ENCODE peak calls at places on chromosomes 3 and 15, in nine cellular contexts. K is Calu3; S is SW 1271; P is T-cell; V is stimulated activated naive CD4-positive, alpha-beta T cell; N is activated CD8-positive, alpha-beta memory T cell treated with anti-CD3 and anti-CD28 coated beads, Interleukin-2, amount 10 ng/mL, durations not matched to agents 7 days and 5 days; X is LoVo; B is activated T-cell treated with anti-CD3 and anti-CD28 coated beads, Interleukin-2, amount 50 U/mL, for 4 hours; A is stimulated activated CD4-positive, alpha-beta T cell treated with anti-CD3 and anti-CD28 coated beads, TNF-alpha, amount 100 ng/mL, for 24 hours. J is an unnamed sample.

GRCh38 chr15:68204776-68205557 is at the start of gene CALML4:
- DNase-seq in P (no peak), X (peak), B (no peak), V (no peak), S (no peak), A (no peak), N (no peak), K (peak), J (no peak)

GRCh38 chr15:93759626-93760025 is 471.7 kb upstream of the MCTP2 start:
- DNase-seq in A (no peak), S (no peak), B (no peak), K (no peak), X (no peak), P (no peak), N (no peak), V (no peak), J (no peak)

GRCh38 chr3:49641921-49642707 is 32.0 kb upstream of the APEH start:
- DNase-seq in S (no peak), K (no peak), N (no peak), P (no peak), V (no peak), X (no peak), B (no peak), A (no peak), J (no peak)

GRCh38 chr3:11346416-11346815 is 74.2 kb downstream of the ATG7 start:
- DNase-seq in S (no peak), B (no peak), K (no peak), N (no peak), V (no peak), X (no peak), P (no peak), A (no peak), J (no peak)

GRCh38 chr3:143352031-143352623 is 232.6 kb downstream of the CHST2 start:
- DNase-seq in B (no peak), A (no peak), V (no peak), K (no peak), X (no peak), P (no peak), N (no peak), S (no peak), J (no peak)

GRCh38 chr3:42492508-42493080 is 9.8 kb upstream of the VIPR1 start:
- DNase-seq in N (peak), S (no peak), P (no peak), X (no peak), A (no peak), K (no peak), V (no peak), B (no peak), J (no peak)

GRCh38 chr3:48220746-48221145 is 2.5 kb upstream of the CAMP start:
- DNase-seq in S (no peak), B (no peak), V (no peak), X (no peak), P (no peak), A (no peak), N (no peak), K (no peak), J (no peak)

GRCh38 chr15:52050416-52050815 is 31.4 kb downstream of the MAPK6 start:
- DNase-seq in P (no peak), S (no peak), A (no peak), X (peak), N (no peak), V (no peak), K (no peak), B (no peak), J (no peak)

GRCh38 chr3:186566772-186567071 is 417 bp downstream of the TBCCD1 start:
- DNase-seq in X (no peak), P (no peak), V (no peak), B (no peak), S (no peak), A (no peak), K (no peak), N (no peak), J (no peak)

GRCh38 chr3:101676765-101677435 is at the start of gene ZBTB11:
- DNase-seq in X (peak), A (peak), V (no peak), P (peak), N (peak), S (no peak), K (peak), B (peak), J (peak)

GRCh38 chr3:195179782-195180489 is 91.0 kb downstream of the XXYLT1 start:
- DNase-seq in A (no peak), V (no peak), X (no peak), B (no peak), S (no peak), N (no peak), P (no peak), K (no peak), J (no peak)

GRCh38 chr3:88779482-88779881 is 327.9 kb upstream of the EPHA3 start:
- DNase-seq in N (no peak), B (no peak), A (no peak), K (no peak), S (no peak), X (no peak), P (no peak), V (no peak), J (no peak)

GRCh38 chr3:64612082-64612860 is 75.5 kb downstream of the ADAMTS9 start:
- DNase-seq in A (no peak), S (no peak), B (no peak), V (no peak), K (no peak), N (no peak), X (no peak), P (no peak), J (no peak)

GRCh38 chr3:10632741-10633140 is 127.4 kb upstream of the ATP2B2 start:
- DNase-seq in N (no peak), P (no peak), V (no peak), S (no peak), K (no peak), A (no peak), X (no peak), B (no peak), J (no peak)

GRCh38 chr15:70806992-70807712 is 43.8 kb upstream of the UACA start:
- DNase-seq in B (no peak), X (no peak), S (no peak), N (no peak), P (no peak), V (no peak), K (no peak), A (no peak), J (no peak)

GRCh38 chr15:64071931-64072765 is 21.5 kb downstream of the CIAO2A start:
- DNase-seq in S (no peak), P (no peak), B (no peak), V (no peak), K (no peak), N (no peak), A (no peak), X (no peak), J (no peak)

GRCh38 chr3:178966299-178967183 is 105.1 kb downstream of the ZMAT3 start:
- DNase-seq in B (no peak), A (no peak), S (no peak), X (peak), P (no peak), K (no peak), N (no peak), V (peak), J (peak)

GRCh38 chr3:158532099-158532734 is 38.8 kb upstream of the MLF1 start:
- DNase-seq in N (no peak), A (no peak), P (no peak), S (no peak), K (peak), V (no peak), B (no peak), X (peak), J (peak)

GRCh38 chr3:72298201-72299155 is 513.5 kb upstream of the PROK2 start:
- DNase-seq in K (no peak), P (no peak), S (no peak), V (no peak), B (no peak), N (no peak), A (no peak), X (no peak), J (no peak)

GRCh38 chr3:48565591-48566400 is 2.2 kb upstream of the UCN2 start:
- DNase-seq in B (no peak), N (peak), S (no peak), K (peak), X (peak), V (no peak), P (no peak), A (no peak), J (no peak)

GRCh38 chr3:69201658-69202057 is 79.3 kb upstream of the LMOD3 start:
- DNase-seq in K (no peak), N (no peak), A (no peak), X (no peak), P (no peak), S (no peak), V (no peak), B (no peak), J (no peak)

GRCh38 chr3:34394978-34395748 is 596.7 kb downstream of the PDCD6IP start:
- DNase-seq in P (no peak), N (no peak), K (no peak), B (no peak), X (no peak), V (no peak), A (no peak), S (no peak), J (no peak)

GRCh38 chr3:150414273-150414672 is 6.2 kb downstream of the TSC22D2 start:
- DNase-seq in X (no peak), V (no peak), P (no peak), A (no peak), S (no peak), K (peak), N (no peak), B (no peak), J (no peak)

GRCh38 chr3:111582114-111582461 is 13.1 kb downstream of the ZBED2 start:
- DNase-seq in K (no peak), S (peak), X (peak), B (no peak), V (no peak), N (no peak), P (no peak), A (no peak), J (no peak)

GRCh38 chr3:134058728-134059601 is 29.2 kb upstream of the SLCO2A1 start:
- DNase-seq in V (no peak), A (no peak), B (no peak), P (no peak), K (no peak), S (no peak), N (no peak), X (no peak), J (no peak)

GRCh38 chr15:24919446-24919845 is 35.3 kb upstream of the SNRPN start:
- DNase-seq in K (no peak), P (no peak), V (no peak), S (no peak), N (no peak), A (no peak), B (no peak), X (no peak), J (no peak)

GRCh38 chr3:190301591-190301990 is 20.7 kb downstream of the CLDN1 start:
- DNase-seq in N (no peak), K (no peak), X (no peak), S (no peak), A (no peak), B (no peak), V (peak), P (no peak), J (no peak)

GRCh38 chr3:46351646-46352045 is 2.3 kb upstream of the CCR2 start:
- DNase-seq in B (no peak), A (no peak), P (no peak), N (no peak), K (no peak), V (no peak), S (no peak), X (peak), J (no peak)

GRCh38 chr3:69406156-69406555 is 20.3 kb upstream of the FRMD4B start:
- DNase-seq in N (no peak), A (no peak), S (no peak), V (no peak), B (no peak), X (no peak), P (no peak), K (no peak), J (no peak)

GRCh38 chr15:57297163-57297593 is 79.1 kb upstream of the CGNL1 start:
- DNase-seq in S (no peak), P (no peak), A (no peak), B (no peak), N (no peak), K (no peak), X (no peak), V (no peak), J (no peak)

GRCh38 chr3:195007151-195007550 is 263.8 kb downstream of the XXYLT1 start:
- DNase-seq in K (no peak), S (no peak), V (no peak), P (no peak), A (no peak), X (no peak), B (no peak), N (no peak), J (no peak)

GRCh38 chr3:149214702-149215101 is 6.9 kb downstream of the CP start:
- DNase-seq in N (no peak), V (no peak), A (no peak), B (no peak), K (no peak), P (no peak), X (no peak), S (no peak), J (no peak)

GRCh38 chr3:196284396-196284795 is 3.1 kb downstream of the PCYT1A start:
- DNase-seq in B (no peak), N (no peak), S (no peak), P (no peak), V (no peak), K (no peak), A (no peak), X (no peak), J (no peak)

GRCh38 chr3:186099178-186099577 is 9.7 kb downstream of the ETV5 start:
- DNase-seq in B (no peak), A (no peak), P (no peak), N (no peak), X (no peak), S (no peak), K (peak), V (no peak), J (no peak)

GRCh38 chr3:136671921-136672320 is 80.3 kb downstream of the STAG1 start:
- DNase-seq in S (no peak), P (no peak), N (no peak), X (no peak), B (no peak), V (no peak), K (no peak), A (no peak), J (no peak)

J was measured in glomerular endothelial cell.